ENCODE peak calls at places on chromosomes 16 and 17, in six cellular contexts. E is NCI-H1105 treated with DMSO at 0.1 percent for 48 hours; X is NCI-H748 treated with DMSO at 0.1 percent for 48 hours; O is endothelial cell; W is stimulated activated CD8-positive, alpha-beta memory T cell treated with anti-CD3 and anti-CD28 coated beads, Interleukin-7, amount 100 ng/mL, for 24 hours; I is H54. K is an unnamed sample.

GRCh38 chr17:5354886-5355415 is 64.5 kb downstream of the NUP88 start:
- DNase-seq in W (no peak), E (no peak), I (no peak), O (no peak), X (no peak), K (no peak)

GRCh38 chr16:13039526-13039925 is 138.1 kb downstream of the SHISA9 start:
- DNase-seq in X (no peak), O (no peak), W (no peak), E (no peak), I (no peak), K (no peak)

GRCh38 chr17:48113201-48113676 is 5.7 kb downstream of the SNX11 start:
- DNase-seq in O (no peak), W (no peak), I (no peak), E (no peak), X (no peak), K (no peak)

GRCh38 chr16:70250748-70251650 is 741 bp downstream of the EXOSC6 start:
- DNase-seq in X (no peak), E (no peak), O (peak), W (no peak), I (peak), K (peak)

GRCh38 chr16:67841816-67842508 is at the start of gene THAP11:
- DNase-seq in O (peak), X (peak), I (peak), W (peak), E (peak), K (peak)

GRCh38 chr17:41339571-41340169 is 11.0 kb downstream of the KRT33A start:
- DNase-seq in E (no peak), I (no peak), X (no peak), W (no peak), O (no peak), K (no peak)

GRCh38 chr16:15597822-15598647 is 44.9 kb downstream of the MARF1 start:
- DNase-seq in W (no peak), X (no peak), O (no peak), I (no peak), E (no peak), K (no peak)

GRCh38 chr16:84214451-84215066 is 23.6 kb downstream of the ADAD2 start:
- DNase-seq in W (no peak), I (no peak), E (no peak), X (no peak), O (no peak), K (no peak)

GRCh38 chr16:4696172-4696904 is 3.0 kb downstream of the NUDT16L1 start:
- DNase-seq in W (no peak), E (no peak), X (no peak), I (no peak), O (no peak), K (peak)

K was measured in iPS-NIHi11.